ENCODE peak calls at places on chromosomes 4 and X, in four cellular contexts. One of them, this sample, is unnamed.

GRCh38 chrX:13101439-13102139 is 57.2 kb upstream of the FAM9C start:
- DNase-seq in B cell: no peak
- DNase-seq in activated CD8-positive, alpha-beta memory T cell treated with anti-CD3 and anti-CD28 coated beads for 48 hours: no peak
- DNase-seq in activated CD4-positive, alpha-beta T cell treated with anti-CD3 and anti-CD28 coated beads, Interleukin-2, amount 10 ng/mL, durations not matched to agents 7 days and 5 days: peak; percentile 43
- DNase-seq in this sample: peak; percentile 55

GRCh38 chr4:53103489-53103888 is 241.4 kb downstream of the RASL11B start:
- DNase-seq in activated CD8-positive, alpha-beta memory T cell treated with anti-CD3 and anti-CD28 coated beads for 48 hours: no peak
- DNase-seq in activated CD4-positive, alpha-beta T cell treated with anti-CD3 and anti-CD28 coated beads, Interleukin-2, amount 10 ng/mL, durations not matched to agents 7 days and 5 days: no peak
- DNase-seq in B cell: no peak
- DNase-seq in this sample: no peak

GRCh38 chrX:16484338-16484737 is 165.6 kb upstream of the S100G start:
- DNase-seq in activated CD4-positive, alpha-beta T cell treated with anti-CD3 and anti-CD28 coated beads, Interleukin-2, amount 10 ng/mL, durations not matched to agents 7 days and 5 days: peak; percentile 30
- DNase-seq in activated CD8-positive, alpha-beta memory T cell treated with anti-CD3 and anti-CD28 coated beads for 48 hours: no peak
- DNase-seq in B cell: no peak
- DNase-seq in this sample: peak; percentile 43

GRCh38 chr4:150329338-150329737 is 251.1 kb downstream of the DCLK2 start:
- DNase-seq in B cell: no peak
- DNase-seq in activated CD8-positive, alpha-beta memory T cell treated with anti-CD3 and anti-CD28 coated beads for 48 hours: no peak
- DNase-seq in activated CD4-positive, alpha-beta T cell treated with anti-CD3 and anti-CD28 coated beads, Interleukin-2, amount 10 ng/mL, durations not matched to agents 7 days and 5 days: no peak
- DNase-seq in this sample: no peak

GRCh38 chr4:70734168-70734954 is 12.6 kb downstream of the RUFY3 start:
- DNase-seq in activated CD8-positive, alpha-beta memory T cell treated with anti-CD3 and anti-CD28 coated beads for 48 hours: no peak
- DNase-seq in B cell: peak; percentile 67
- DNase-seq in activated CD4-positive, alpha-beta T cell treated with anti-CD3 and anti-CD28 coated beads, Interleukin-2, amount 10 ng/mL, durations not matched to agents 7 days and 5 days: peak; percentile 68
- DNase-seq in this sample: no peak

GRCh38 chr4:147006229-147006628 is 60.6 kb upstream of the TTC29 start:
- DNase-seq in activated CD4-positive, alpha-beta T cell treated with anti-CD3 and anti-CD28 coated beads, Interleukin-2, amount 10 ng/mL, durations not matched to agents 7 days and 5 days: no peak
- DNase-seq in activated CD8-positive, alpha-beta memory T cell treated with anti-CD3 and anti-CD28 coated beads for 48 hours: no peak
- DNase-seq in B cell: no peak
- DNase-seq in this sample: no peak

GRCh38 chr4:52780206-52780605 is 29.0 kb upstream of the ERVMER34-1 start:
- DNase-seq in activated CD8-positive, alpha-beta memory T cell treated with anti-CD3 and anti-CD28 coated beads for 48 hours: no peak
- DNase-seq in activated CD4-positive, alpha-beta T cell treated with anti-CD3 and anti-CD28 coated beads, Interleukin-2, amount 10 ng/mL, durations not matched to agents 7 days and 5 days: no peak
- DNase-seq in B cell: no peak
- DNase-seq in this sample: no peak

GRCh38 chrX:34563061-34563460 is 94.0 kb downstream of the TMEM47 start:
- DNase-seq in B cell: no peak
- DNase-seq in activated CD4-positive, alpha-beta T cell treated with anti-CD3 and anti-CD28 coated beads, Interleukin-2, amount 10 ng/mL, durations not matched to agents 7 days and 5 days: no peak
- DNase-seq in activated CD8-positive, alpha-beta memory T cell treated with anti-CD3 and anti-CD28 coated beads for 48 hours: no peak
- DNase-seq in this sample: no peak

GRCh38 chr4:54099959-54100606 is at the start of gene GSX2:
- DNase-seq in B cell: no peak
- DNase-seq in activated CD8-positive, alpha-beta memory T cell treated with anti-CD3 and anti-CD28 coated beads for 48 hours: no peak
- DNase-seq in activated CD4-positive, alpha-beta T cell treated with anti-CD3 and anti-CD28 coated beads, Interleukin-2, amount 10 ng/mL, durations not matched to agents 7 days and 5 days: no peak
- DNase-seq in this sample: no peak

GRCh38 chrX:19810370-19810769 is 77.0 kb downstream of the SH3KBP1 start:
- DNase-seq in activated CD8-positive, alpha-beta memory T cell treated with anti-CD3 and anti-CD28 coated beads for 48 hours: no peak
- DNase-seq in activated CD4-positive, alpha-beta T cell treated with anti-CD3 and anti-CD28 coated beads, Interleukin-2, amount 10 ng/mL, durations not matched to agents 7 days and 5 days: no peak
- DNase-seq in B cell: no peak
- DNase-seq in this sample: peak; percentile 20

GRCh38 chr4:51853027-51853682 is 10.2 kb downstream of the DCUN1D4 start:
- DNase-seq in B cell: no peak
- DNase-seq in activated CD4-positive, alpha-beta T cell treated with anti-CD3 and anti-CD28 coated beads, Interleukin-2, amount 10 ng/mL, durations not matched to agents 7 days and 5 days: no peak
- DNase-seq in activated CD8-positive, alpha-beta memory T cell treated with anti-CD3 and anti-CD28 coated beads for 48 hours: no peak
- DNase-seq in this sample: no peak

GRCh38 chr4:120826449-120826848 is 96.1 kb downstream of the PRDM5 start:
- DNase-seq in B cell: no peak
- DNase-seq in activated CD8-positive, alpha-beta memory T cell treated with anti-CD3 and anti-CD28 coated beads for 48 hours: no peak
- DNase-seq in activated CD4-positive, alpha-beta T cell treated with anti-CD3 and anti-CD28 coated beads, Interleukin-2, amount 10 ng/mL, durations not matched to agents 7 days and 5 days: no peak
- DNase-seq in this sample: no peak

GRCh38 chr4:64777286-64777685 is 368.0 kb upstream of the TECRL start:
- DNase-seq in activated CD4-positive, alpha-beta T cell treated with anti-CD3 and anti-CD28 coated beads, Interleukin-2, amount 10 ng/mL, durations not matched to agents 7 days and 5 days: no peak
- DNase-seq in B cell: no peak
- DNase-seq in activated CD8-positive, alpha-beta memory T cell treated with anti-CD3 and anti-CD28 coated beads for 48 hours: no peak
- DNase-seq in this sample: no peak

GRCh38 chr4:133866328-133866699 is 335.3 kb downstream of the PABPC4L start:
- DNase-seq in activated CD8-positive, alpha-beta memory T cell treated with anti-CD3 and anti-CD28 coated beads for 48 hours: no peak
- DNase-seq in activated CD4-positive, alpha-beta T cell treated with anti-CD3 and anti-CD28 coated beads, Interleukin-2, amount 10 ng/mL, durations not matched to agents 7 days and 5 days: no peak
- DNase-seq in B cell: no peak
- DNase-seq in this sample: no peak

GRCh38 chr4:176013466-176014247 is 52.0 kb upstream of the WDR17 start:
- DNase-seq in activated CD8-positive, alpha-beta memory T cell treated with anti-CD3 and anti-CD28 coated beads for 48 hours: no peak
- DNase-seq in activated CD4-positive, alpha-beta T cell treated with anti-CD3 and anti-CD28 coated beads, Interleukin-2, amount 10 ng/mL, durations not matched to agents 7 days and 5 days: no peak
- DNase-seq in B cell: no peak
- DNase-seq in this sample: no peak

GRCh38 chrX:107626481-107626880 is 1.8 kb upstream of the PRPS1 start:
- DNase-seq in activated CD8-positive, alpha-beta memory T cell treated with anti-CD3 and anti-CD28 coated beads for 48 hours: no peak
- DNase-seq in B cell: no peak
- DNase-seq in activated CD4-positive, alpha-beta T cell treated with anti-CD3 and anti-CD28 coated beads, Interleukin-2, amount 10 ng/mL, durations not matched to agents 7 days and 5 days: no peak
- DNase-seq in this sample: no peak

GRCh38 chr4:186844059-186844681 is 120.5 kb upstream of the FAT1 start:
- DNase-seq in activated CD4-positive, alpha-beta T cell treated with anti-CD3 and anti-CD28 coated beads, Interleukin-2, amount 10 ng/mL, durations not matched to agents 7 days and 5 days: no peak
- DNase-seq in B cell: no peak
- DNase-seq in activated CD8-positive, alpha-beta memory T cell treated with anti-CD3 and anti-CD28 coated beads for 48 hours: no peak
- DNase-seq in this sample: no peak

GRCh38 chr4:22238742-22239141 is 277.1 kb downstream of the ADGRA3 start:
- DNase-seq in activated CD8-positive, alpha-beta memory T cell treated with anti-CD3 and anti-CD28 coated beads for 48 hours: no peak
- DNase-seq in activated CD4-positive, alpha-beta T cell treated with anti-CD3 and anti-CD28 coated beads, Interleukin-2, amount 10 ng/mL, durations not matched to agents 7 days and 5 days: no peak
- DNase-seq in B cell: no peak
- DNase-seq in this sample: no peak

GRCh38 chr4:181957088-181957487 is 286.1 kb upstream of the TENM3 start:
- DNase-seq in B cell: no peak
- DNase-seq in activated CD8-positive, alpha-beta memory T cell treated with anti-CD3 and anti-CD28 coated beads for 48 hours: no peak
- DNase-seq in activated CD4-positive, alpha-beta T cell treated with anti-CD3 and anti-CD28 coated beads, Interleukin-2, amount 10 ng/mL, durations not matched to agents 7 days and 5 days: no peak
- DNase-seq in this sample: no peak

GRCh38 chr4:141213550-141213991 is 7.1 kb upstream of the ZNF330 start:
- DNase-seq in activated CD4-positive, alpha-beta T cell treated with anti-CD3 and anti-CD28 coated beads, Interleukin-2, amount 10 ng/mL, durations not matched to agents 7 days and 5 days: no peak
- DNase-seq in B cell: no peak
- DNase-seq in activated CD8-positive, alpha-beta memory T cell treated with anti-CD3 and anti-CD28 coated beads for 48 hours: no peak
- DNase-seq in this sample: no peak

GRCh38 chr4:145427221-145427620 is 54.4 kb upstream of the SMAD1 start:
- DNase-seq in activated CD8-positive, alpha-beta memory T cell treated with anti-CD3 and anti-CD28 coated beads for 48 hours: no peak
- DNase-seq in B cell: no peak
- DNase-seq in activated CD4-positive, alpha-beta T cell treated with anti-CD3 and anti-CD28 coated beads, Interleukin-2, amount 10 ng/mL, durations not matched to agents 7 days and 5 days: no peak
- DNase-seq in this sample: no peak

GRCh38 chrX:30930679-30931078 is 41.6 kb upstream of the TAB3 start:
- DNase-seq in activated CD4-positive, alpha-beta T cell treated with anti-CD3 and anti-CD28 coated beads, Interleukin-2, amount 10 ng/mL, durations not matched to agents 7 days and 5 days: no peak
- DNase-seq in B cell: no peak
- DNase-seq in activated CD8-positive, alpha-beta memory T cell treated with anti-CD3 and anti-CD28 coated beads for 48 hours: no peak
- DNase-seq in this sample: no peak

GRCh38 chr4:41160856-41161255 is 53.5 kb downstream of the APBB2 start:
- DNase-seq in activated CD8-positive, alpha-beta memory T cell treated with anti-CD3 and anti-CD28 coated beads for 48 hours: no peak
- DNase-seq in B cell: no peak
- DNase-seq in activated CD4-positive, alpha-beta T cell treated with anti-CD3 and anti-CD28 coated beads, Interleukin-2, amount 10 ng/mL, durations not matched to agents 7 days and 5 days: no peak
- DNase-seq in this sample: no peak

GRCh38 chr4:141126769-141127168 is 6.5 kb downstream of the RNF150 start:
- DNase-seq in activated CD4-positive, alpha-beta T cell treated with anti-CD3 and anti-CD28 coated beads, Interleukin-2, amount 10 ng/mL, durations not matched to agents 7 days and 5 days: no peak
- DNase-seq in activated CD8-positive, alpha-beta memory T cell treated with anti-CD3 and anti-CD28 coated beads for 48 hours: no peak
- DNase-seq in B cell: no peak
- DNase-seq in this sample: no peak

GRCh38 chr4:112296949-112297483 is at the start of gene ALPK1:
- DNase-seq in B cell: peak; percentile 49
- DNase-seq in activated CD8-positive, alpha-beta memory T cell treated with anti-CD3 and anti-CD28 coated beads for 48 hours: no peak
- DNase-seq in activated CD4-positive, alpha-beta T cell treated with anti-CD3 and anti-CD28 coated beads, Interleukin-2, amount 10 ng/mL, durations not matched to agents 7 days and 5 days: no peak
- DNase-seq in this sample: peak; percentile 71

GRCh38 chrX:45681891-45682290 is 481.2 kb upstream of the DIPK2B start:
- DNase-seq in activated CD4-positive, alpha-beta T cell treated with anti-CD3 and anti-CD28 coated beads, Interleukin-2, amount 10 ng/mL, durations not matched to agents 7 days and 5 days: no peak
- DNase-seq in B cell: no peak
- DNase-seq in activated CD8-positive, alpha-beta memory T cell treated with anti-CD3 and anti-CD28 coated beads for 48 hours: no peak
- DNase-seq in this sample: no peak

GRCh38 chr4:40349561-40350198 is 14.5 kb downstream of the CHRNA9 start:
- DNase-seq in activated CD8-positive, alpha-beta memory T cell treated with anti-CD3 and anti-CD28 coated beads for 48 hours: no peak
- DNase-seq in activated CD4-positive, alpha-beta T cell treated with anti-CD3 and anti-CD28 coated beads, Interleukin-2, amount 10 ng/mL, durations not matched to agents 7 days and 5 days: no peak
- DNase-seq in B cell: no peak
- DNase-seq in this sample: no peak

GRCh38 chr4:116024954-116025708 is 911.7 kb upstream of the NDST4 start:
- DNase-seq in activated CD8-positive, alpha-beta memory T cell treated with anti-CD3 and anti-CD28 coated beads for 48 hours: no peak
- DNase-seq in activated CD4-positive, alpha-beta T cell treated with anti-CD3 and anti-CD28 coated beads, Interleukin-2, amount 10 ng/mL, durations not matched to agents 7 days and 5 days: no peak
- DNase-seq in B cell: no peak
- DNase-seq in this sample: no peak

GRCh38 chrX:105190252-105190853 is 30.1 kb downstream of the TEX13A start:
- DNase-seq in B cell: no peak
- DNase-seq in activated CD8-positive, alpha-beta memory T cell treated with anti-CD3 and anti-CD28 coated beads for 48 hours: no peak
- DNase-seq in activated CD4-positive, alpha-beta T cell treated with anti-CD3 and anti-CD28 coated beads, Interleukin-2, amount 10 ng/mL, durations not matched to agents 7 days and 5 days: peak; percentile 5
- DNase-seq in this sample: no peak

GRCh38 chr4:8592366-8593267 is at the start of gene CPZ:
- DNase-seq in B cell: no peak
- DNase-seq in activated CD4-positive, alpha-beta T cell treated with anti-CD3 and anti-CD28 coated beads, Interleukin-2, amount 10 ng/mL, durations not matched to agents 7 days and 5 days: no peak
- DNase-seq in activated CD8-positive, alpha-beta memory T cell treated with anti-CD3 and anti-CD28 coated beads for 48 hours: no peak
- DNase-seq in this sample: no peak

This sample was measured in HL-60.